ENCODE peak calls at places on chromosome 18, in four cellular contexts. A is WTC11, S is HepG2, E is K562. M is an unnamed sample.

GRCh38 chr18:62881509-62882016 is 166.2 kb downstream of the PHLPP1 start:
- DNase-seq in A (no peak), S (no peak), E (peak; percentile 24), M (no peak)

GRCh38 chr18:48693006-48693405 is 154.2 kb downstream of the CTIF start:
- DNase-seq in A (no peak), S (no peak), E (no peak), M (no peak)

GRCh38 chr18:58172031-58172430 is 128.0 kb downstream of the NEDD4L start:
- DNase-seq in A (no peak), S (no peak), E (no peak), M (no peak)

GRCh38 chr18:49055787-49056186 is 105.0 kb upstream of the SMAD7 start:
- DNase-seq in A (no peak), S (no peak), E (peak; percentile 24), M (peak; percentile 5)

GRCh38 chr18:54812885-54813284 is 15.4 kb upstream of the RAB27B start:
- DNase-seq in A (no peak), S (no peak), E (no peak), M (no peak)

GRCh38 chr18:79517322-79517721 is 121.6 kb downstream of the NFATC1 start:
- DNase-seq in A (no peak), S (no peak), E (no peak), M (no peak)

GRCh38 chr18:77057043-77057442 is 75.5 kb downstream of the MBP start:
- DNase-seq in A (no peak), S (no peak), E (no peak), M (no peak)

GRCh38 chr18:59067873-59068272 is 71.8 kb upstream of the SEC11C start:
- DNase-seq in A (peak; percentile 43), S (no peak), E (no peak), M (no peak)

GRCh38 chr18:74508821-74509225 is 12.7 kb downstream of the CNDP2 start:
- DNase-seq in A (no peak), S (no peak), E (peak; percentile 20), M (no peak)

GRCh38 chr18:60060026-60060425 is 160.2 kb downstream of the PMAIP1 start:
- DNase-seq in A (no peak), S (no peak), E (no peak), M (no peak)

GRCh38 chr18:61216086-61216485 is 117.1 kb upstream of the CDH20 start:
- DNase-seq in A (no peak), S (no peak), E (no peak), M (no peak)

GRCh38 chr18:76445741-76446232 is 49.3 kb downstream of the ZNF516 start:
- DNase-seq in A (no peak), S (no peak), E (no peak), M (no peak)

GRCh38 chr18:79395308-79395640 is 456 bp upstream of the NFATC1 start:
- DNase-seq in A (no peak), S (no peak), E (no peak), M (no peak)

GRCh38 chr18:23422751-23423418 is 30.2 kb upstream of the RIOK3 start:
- DNase-seq in A (no peak), S (peak; percentile 66), E (peak; percentile 91), M (peak; percentile 92)

GRCh38 chr18:79543861-79544385 is 135.7 kb upstream of the CTDP1 start:
- DNase-seq in A (no peak), S (no peak), E (no peak), M (no peak)

GRCh38 chr18:55790296-55790695 is 202.3 kb upstream of the TCF4 start:
- DNase-seq in A (no peak), S (no peak), E (no peak), M (no peak)

GRCh38 chr18:12391487-12392136 is 14.6 kb upstream of the AFG3L2 start:
- DNase-seq in A (peak; percentile 50), S (peak; percentile 51), E (peak; percentile 69), M (no peak)

GRCh38 chr18:50111398-50111797 is 83.5 kb downstream of the MYO5B start:
- DNase-seq in A (no peak), S (no peak), E (no peak), M (no peak)

GRCh38 chr18:57352271-57352701 is at the start of gene ST8SIA3:
- DNase-seq in A (peak; percentile 20), S (no peak), E (no peak), M (no peak)

GRCh38 chr18:57353940-57354461 is 1.6 kb downstream of the ST8SIA3 start:
- DNase-seq in A (peak; percentile 85), S (peak; percentile 2), E (peak; percentile 54), M (no peak)

GRCh38 chr18:39414009-39414700 is 1848.6 kb upstream of the CELF4 start:
- DNase-seq in A (no peak), S (no peak), E (no peak), M (no peak)

GRCh38 chr18:25351773-25352628 is at the start of gene ZNF521:
- DNase-seq in A (peak; percentile 79), S (peak; percentile 40), E (peak; percentile 92), M (no peak)

GRCh38 chr18:79742076-79742475 is 55.7 kb upstream of the KCNG2 start:
- DNase-seq in A (no peak), S (no peak), E (no peak), M (no peak)

GRCh38 chr18:321839-322467 is 54.1 kb upstream of the THOC1 start:
- DNase-seq in A (no peak), S (no peak), E (no peak), M (no peak)

GRCh38 chr18:27713037-27713726 is 463.7 kb downstream of the CDH2 start:
- DNase-seq in A (no peak), S (no peak), E (no peak), M (no peak)

GRCh38 chr18:48868468-48869466 is 82.0 kb downstream of the SMAD7 start:
- DNase-seq in A (no peak), S (peak; percentile 69), E (no peak), M (peak; percentile 96)

GRCh38 chr18:58529714-58530354 is 99.1 kb downstream of the ALPK2 start:
- DNase-seq in A (peak; percentile 82), S (peak; percentile 69), E (peak; percentile 48), M (no peak)

GRCh38 chr18:24068945-24069693 is 54.6 kb downstream of the TTC39C start:
- DNase-seq in A (no peak), S (no peak), E (no peak), M (no peak)

GRCh38 chr18:63031439-63031838 is 288.1 kb downstream of the BCL2 start:
- DNase-seq in A (no peak), S (no peak), E (no peak), M (no peak)

GRCh38 chr18:8402237-8402636 is 207.0 kb upstream of the RAB12 start:
- DNase-seq in A (no peak), S (no peak), E (no peak), M (no peak)

GRCh38 chr18:65751145-65752085 is 603 bp downstream of the CDH7 start:
- DNase-seq in A (peak; percentile 54), S (no peak), E (no peak), M (no peak)

GRCh38 chr18:12336251-12336650 is 28.2 kb downstream of the TUBB6 start:
- DNase-seq in A (peak; percentile 57), S (no peak), E (no peak), M (no peak)

GRCh38 chr18:34627138-34627920 is 82.8 kb upstream of the DTNA start:
- DNase-seq in A (no peak), S (no peak), E (no peak), M (no peak)

GRCh38 chr18:56322403-56322802 is 316.0 kb downstream of the TXNL1 start:
- DNase-seq in A (no peak), S (no peak), E (no peak), M (no peak)

GRCh38 chr18:31950620-31951019 is 7.7 kb upstream of the TRAPPC8 start:
- DNase-seq in A (no peak), S (no peak), E (no peak), M (no peak)

GRCh38 chr18:62788891-62789290 is 73.5 kb downstream of the PHLPP1 start:
- DNase-seq in A (no peak), S (no peak), E (no peak), M (no peak)

GRCh38 chr18:58858591-58859468 is 5.8 kb upstream of the ZNF532 start:
- DNase-seq in A (no peak), S (no peak), E (no peak), M (no peak)

GRCh38 chr18:74513149-74513882 is 17.2 kb downstream of the CNDP2 start:
- DNase-seq in A (no peak), S (no peak), E (no peak), M (no peak)

GRCh38 chr18:6677086-6677485 is 52.4 kb upstream of the ARHGAP28 start:
- DNase-seq in A (no peak), S (no peak), E (no peak), M (no peak)
- TF ChIP-seq NR2C2 in A (no peak), S (no peak), E (no peak), M (no peak)

GRCh38 chr18:45954070-45954712 is 12.9 kb downstream of the EPG5 start:
- DNase-seq in A (no peak), S (no peak), E (no peak), M (no peak)
- TF ChIP-seq NR2C2 in A (no peak), S (no peak), E (no peak), M (no peak)

DNA sequence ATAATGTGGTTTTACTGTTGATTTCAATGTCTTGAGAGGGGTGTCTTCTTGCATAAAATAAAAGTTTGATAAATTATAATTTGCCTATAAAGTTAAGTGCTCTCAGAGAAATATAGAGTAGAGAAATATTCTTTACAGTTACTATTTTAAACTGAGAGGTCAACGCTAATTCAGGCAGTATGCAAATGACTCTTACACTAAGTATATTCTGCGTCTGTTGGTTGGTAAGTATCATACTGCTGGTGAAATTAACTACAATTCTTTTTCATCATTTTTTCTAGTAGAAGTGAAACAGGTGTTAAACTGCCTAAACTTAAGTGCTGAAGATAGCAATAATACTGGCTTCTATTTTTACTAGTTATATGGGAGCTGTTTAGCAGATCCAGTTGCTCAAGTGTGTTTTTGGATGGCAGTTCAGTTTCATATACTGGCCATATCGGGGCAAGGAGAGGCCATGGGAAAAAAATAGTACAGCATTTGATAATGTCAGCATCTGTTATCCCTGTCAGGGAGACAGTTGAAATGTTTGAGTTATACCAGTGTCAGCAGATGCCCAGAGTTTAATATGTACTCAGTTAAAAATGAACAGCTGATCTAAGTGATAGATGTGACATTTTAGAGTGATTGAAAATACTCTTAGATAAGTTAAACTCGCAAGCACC is 86.2 kb downstream of the MIB1 start:
- DNase-seq in A (no peak), S (no peak), E (no peak), M (no peak)
- TF ChIP-seq NR2C2 in A (no peak), S (no peak), E (no peak), M (no peak)

GRCh38 chr18:36769611-36770314 is 59.0 kb downstream of the TPGS2 start:
- DNase-seq in A (peak; percentile 77), S (peak; percentile 10), E (peak; percentile 74), M (no peak)
- TF ChIP-seq NR2C2 in A (no peak), S (no peak), E (no peak), M (no peak)

DNA sequence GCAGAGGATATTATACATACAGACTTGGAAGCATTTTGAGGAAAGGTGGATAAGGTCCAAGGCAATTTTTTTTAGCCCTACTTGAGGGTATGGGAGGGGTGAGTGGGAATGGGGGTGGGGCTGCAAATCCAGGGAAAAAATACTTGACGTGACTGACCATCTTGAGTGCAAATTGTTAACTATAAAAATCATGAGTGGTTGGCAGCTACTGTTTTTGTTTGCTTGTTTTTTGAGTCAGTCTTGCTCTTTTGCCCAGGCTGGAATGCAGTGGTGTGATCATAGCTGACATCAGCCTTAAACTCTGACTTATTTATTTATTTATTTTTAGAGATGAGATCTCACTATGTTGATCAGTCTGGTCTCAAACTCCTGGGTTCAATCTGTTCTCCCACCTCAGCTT is 458.8 kb downstream of the PIK3C3 start:
- DNase-seq in A (no peak), S (no peak), E (no peak), M (no peak)
- TF ChIP-seq NR2C2 in A (no peak), S (no peak), E (no peak), M (no peak)

GRCh38 chr18:9629709-9630108 is 15.3 kb upstream of the PPP4R1 start:
- DNase-seq in A (no peak), S (no peak), E (no peak), M (no peak)
- TF ChIP-seq NR2C2 in A (no peak), S (no peak), E (no peak), M (no peak)

GRCh38 chr18:3554811-3555427 is 104.9 kb downstream of the TGIF1 start:
- DNase-seq in A (no peak), S (no peak), E (no peak), M (no peak)
- TF ChIP-seq NR2C2 in A (no peak), S (no peak), E (no peak), M (no peak)